ENCODE peak calls at places on chromosomes 5 and 9, in nine cellular contexts. T is CD4-positive, alpha-beta T cell; F is hepatocyte; X is heart left ventricle; P is OCI-LY7; U is PC-3; E is epithelial cell of prostate; C is aorta; V is thoracic aorta. L is an unnamed sample.

GRCh38 chr5:77558266-77558665 is 66.2 kb upstream of the WDR41 start:
- DNase-seq in T (no peak), F (no peak), X (no peak), P (no peak), U (no peak), E (no peak), C (no peak), V (no peak), L (no peak)

GRCh38 chr5:72270037-72270436 is 50.0 kb downstream of the MRPS27 start:
- DNase-seq in T (no peak), F (no peak), X (no peak), P (no peak), U (no peak), E (no peak), C (no peak), V (no peak), L (no peak)

GRCh38 chr9:127313042-127313560 is 48.5 kb downstream of the GARNL3 start:
- DNase-seq in T (no peak), F (no peak), X (no peak), P (no peak), U (no peak), E (no peak), C (no peak), V (no peak), L (no peak)

GRCh38 chr9:21611896-21612295 is 129.8 kb upstream of the IFNE start:
- DNase-seq in T (peak; percentile 9), F (no peak), X (no peak), P (no peak), U (peak; percentile 75), E (peak; percentile 88), C (no peak), V (no peak), L (no peak)

GRCh38 chr5:171269717-171270116 is 39.3 kb upstream of the TLX3 start:
- DNase-seq in T (no peak), F (no peak), X (no peak), P (no peak), U (no peak), E (no peak), C (no peak), V (no peak), L (no peak)

GRCh38 chr9:95399261-95399660 is 81.8 kb upstream of the FANCC start:
- DNase-seq in T (no peak), F (no peak), X (no peak), P (no peak), U (no peak), E (no peak), C (no peak), V (no peak), L (no peak)

GRCh38 chr9:78905387-78905786 is 608.5 kb downstream of the PSAT1 start:
- DNase-seq in T (no peak), F (no peak), X (no peak), P (no peak), U (no peak), E (no peak), C (no peak), V (no peak), L (no peak)

GRCh38 chr9:137789295-137789895 is 88.2 kb upstream of the CACNA1B start:
- DNase-seq in T (no peak), F (no peak), X (no peak), P (no peak), U (no peak), E (no peak), C (no peak), V (no peak), L (no peak)

GRCh38 chr9:95920024-95920423 is 44.5 kb downstream of the ERCC6L2 start:
- DNase-seq in T (no peak), F (no peak), X (no peak), P (no peak), U (no peak), E (no peak), C (no peak), V (no peak), L (no peak)

GRCh38 chr9:97740848-97741821 is 44.0 kb upstream of the XPA start:
- DNase-seq in T (peak; percentile 9), F (peak; percentile 85), X (peak; percentile 82), P (no peak), U (no peak), E (no peak), C (peak; percentile 90), V (peak; percentile 4), L (no peak)

GRCh38 chr9:121819511-121820231 is 168.2 kb downstream of the DAB2IP start:
- DNase-seq in T (no peak), F (no peak), X (no peak), P (peak; percentile 24), U (no peak), E (peak; percentile 27), C (peak; percentile 74), V (no peak), L (no peak)

GRCh38 chr5:74016373-74016772 is 390.4 kb downstream of the ARHGEF28 start:
- DNase-seq in T (no peak), F (no peak), X (no peak), P (peak; percentile 4), U (no peak), E (no peak), C (no peak), V (no peak), L (no peak)

GRCh38 chr9:92954078-92954861 is 6.9 kb downstream of the FGD3 start:
- DNase-seq in T (peak; percentile 84), F (no peak), X (peak; percentile 73), P (peak; percentile 24), U (peak; percentile 91), E (peak; percentile 66), C (no peak), V (no peak), L (no peak)

DNA sequence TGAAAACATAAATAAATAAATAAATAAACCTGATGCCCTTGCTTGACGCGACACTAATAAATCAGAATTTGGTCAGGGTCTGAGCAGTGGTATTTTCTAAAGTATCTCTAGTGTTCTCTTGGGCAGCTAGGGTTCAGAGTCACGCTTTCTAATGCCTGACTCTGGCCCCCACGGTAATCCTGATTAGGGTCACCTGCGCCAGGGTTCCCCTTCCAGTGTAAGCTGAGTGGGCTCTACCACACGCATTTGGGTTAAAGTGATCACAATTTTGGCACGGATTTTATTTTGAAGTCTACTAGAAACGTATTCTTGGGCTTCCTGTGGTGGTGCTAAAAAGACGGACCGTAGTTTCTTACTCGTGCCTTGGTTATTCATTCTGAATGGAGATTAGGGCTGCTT is 651 bp downstream of the TTC1 start:
- DNase-seq in T (no peak), F (peak; percentile 10), X (no peak), P (peak; percentile 3), U (no peak), E (no peak), C (no peak), V (no peak), L (no peak)
- H3K27ac ChIP-seq in T (peak overlapping the region; percentile 65), F (peak overlapping the region; percentile 91), X (no peak overlapping the region), P (no peak overlapping the region), U (no peak overlapping the region), E (peak overlapping the region; percentile 82), C (no peak overlapping the region), V (peak overlapping the region; percentile 73), L (peak overlapping the region; percentile 96)

GRCh38 chr5:672329-673139 is 20.6 kb downstream of the TPPP start:
- DNase-seq in T (peak; percentile 67), F (peak; percentile 93), X (peak; percentile 87), P (peak; percentile 27), U (peak; percentile 90), E (peak; percentile 16), C (peak; percentile 90), V (peak; percentile 78), L (no peak)

GRCh38 chr5:670396-671270 is 22.5 kb downstream of the TPPP start:
- DNase-seq in T (no peak), F (no peak), X (peak; percentile 25), P (no peak), U (no peak), E (no peak), C (peak; percentile 69), V (no peak), L (no peak)

GRCh38 chr5:673140-673836 is 19.9 kb downstream of the TPPP start:
- DNase-seq in T (no peak), F (no peak), X (peak; percentile 27), P (no peak), U (no peak), E (no peak), C (peak; percentile 70), V (no peak), L (no peak)

GRCh38 chr5:669842-670395 is 23.2 kb downstream of the TPPP start:
- DNase-seq in T (no peak), F (no peak), X (peak; percentile 27), P (no peak), U (no peak), E (no peak), C (peak; percentile 70), V (no peak), L (no peak)

GRCh38 chr5:671459-672328 is 21.5 kb downstream of the TPPP start:
- DNase-seq in T (peak; percentile 63), F (peak; percentile 86), X (peak; percentile 80), P (peak; percentile 49), U (peak; percentile 74), E (no peak), C (peak; percentile 89), V (no peak), L (peak; percentile 68)
- H3K27ac ChIP-seq in T (no peak overlapping the region), F (no peak overlapping the region), X (no peak overlapping the region), P (no peak overlapping the region), U (peak overlapping the region; percentile 88), E (no peak overlapping the region), C (no peak overlapping the region), V (no peak overlapping the region), L (peak overlapping the region; percentile 57)

GRCh38 chr5:151632524-151632923 is 41.4 kb upstream of the FAT2 start:
- DNase-seq in T (no peak), F (no peak), X (peak; percentile 60), P (no peak), U (no peak), E (no peak), C (no peak), V (no peak), L (no peak)
- H3K27ac ChIP-seq in T (no peak overlapping the region), F (no peak overlapping the region), X (no peak overlapping the region), P (no peak overlapping the region), U (no peak overlapping the region), E (no peak overlapping the region), C (no peak overlapping the region), V (no peak overlapping the region), L (no peak overlapping the region)

GRCh38 chr5:111069839-111070238 is 1.7 kb upstream of the TSLP start:
- DNase-seq in T (no peak), F (no peak), X (no peak), P (no peak), U (no peak), E (no peak), C (no peak), V (no peak), L (no peak)

GRCh38 chr5:111068208-111068607 is 3.3 kb upstream of the TSLP start:
- DNase-seq in T (no peak), F (no peak), X (no peak), P (no peak), U (no peak), E (no peak), C (no peak), V (no peak), L (no peak)

GRCh38 chr5:111070272-111071134 is 1.0 kb upstream of the TSLP start:
- DNase-seq in T (no peak), F (peak; percentile 53), X (peak; percentile 37), P (no peak), U (no peak), E (no peak), C (peak; percentile 78), V (no peak), L (no peak)

GRCh38 chr5:111063709-111064322 is 7.7 kb upstream of the TSLP start:
- DNase-seq in T (no peak), F (peak; percentile 58), X (no peak), P (peak; percentile 33), U (peak; percentile 93), E (peak; percentile 40), C (no peak), V (no peak), L (no peak)

GRCh38 chr5:111066261-111066938 is 5.1 kb upstream of the TSLP start:
- DNase-seq in T (no peak), F (no peak), X (no peak), P (no peak), U (peak; percentile 23), E (no peak), C (no peak), V (no peak), L (no peak)
- H3K27ac ChIP-seq in T (no peak overlapping the region), F (no peak overlapping the region), X (no peak overlapping the region), P (no peak overlapping the region), U (no peak overlapping the region), E (peak overlapping the region; percentile 20), C (no peak overlapping the region), V (no peak overlapping the region), L (no peak overlapping the region)